ENCODE peak calls at places on chromosomes 16 and 17, in four cellular contexts. One of them, this sample, is unnamed.

GRCh38 chr16:48895142-48895541 is 285.2 kb upstream of the N4BP1 start:
- DNase-seq in HFFc6: no peak
- DNase-seq in AG20443: no peak
- DNase-seq in body of pancreas: no peak
- DNase-seq in this sample: no peak

GRCh38 chr16:86079185-86079885 is 180.4 kb downstream of the IRF8 start:
- DNase-seq in HFFc6: no peak
- DNase-seq in body of pancreas: peak
- DNase-seq in AG20443: no peak
- DNase-seq in this sample: no peak

GRCh38 chr17:7047566-7047965 is 3.7 kb upstream of the SLC16A11 start:
- DNase-seq in AG20443: no peak
- DNase-seq in body of pancreas: no peak
- DNase-seq in HFFc6: no peak
- DNase-seq in this sample: peak

GRCh38 chr16:53207810-53208752 is 153.3 kb downstream of the CHD9 start:
- DNase-seq in body of pancreas: peak
- DNase-seq in AG20443: peak
- DNase-seq in HFFc6: peak
- DNase-seq in this sample: no peak

GRCh38 chr16:10965440-10966039 is 21.2 kb downstream of the CLEC16A start:
- DNase-seq in body of pancreas: no peak
- DNase-seq in HFFc6: no peak
- DNase-seq in AG20443: no peak
- DNase-seq in this sample: peak

GRCh38 chr16:80300876-80301275 is 239.9 kb upstream of the DYNLRB2 start:
- DNase-seq in HFFc6: peak
- DNase-seq in AG20443: peak
- DNase-seq in body of pancreas: peak
- DNase-seq in this sample: no peak

GRCh38 chr17:74797824-74798223 is 21.7 kb upstream of the NAT9 start:
- DNase-seq in AG20443: no peak
- DNase-seq in body of pancreas: no peak
- DNase-seq in HFFc6: no peak
- DNase-seq in this sample: no peak

GRCh38 chr17:6070280-6070894 is at the start of gene WSCD1:
- DNase-seq in HFFc6: no peak
- DNase-seq in body of pancreas: peak
- DNase-seq in AG20443: peak
- DNase-seq in this sample: no peak

GRCh38 chr17:80030730-80031410 is 4.8 kb downstream of the TBC1D16 start:
- DNase-seq in body of pancreas: peak
- DNase-seq in AG20443: no peak
- DNase-seq in HFFc6: no peak
- DNase-seq in this sample: no peak

GRCh38 chr17:79907855-79908254 is 68.6 kb upstream of the CBX4 start:
- DNase-seq in body of pancreas: no peak
- DNase-seq in HFFc6: no peak
- DNase-seq in AG20443: peak
- DNase-seq in this sample: no peak

This sample was measured in stimulated activated CD8-positive, alpha-beta memory T cell treated with anti-CD3 and anti-CD28 coated beads, Interleukin-4, amount 100 ng/mL, for 48 hours.